ENCODE peak calls at places on chromosomes 2 and 18, in ten cellular contexts. H is HFFc6, N is A549, I is cardiac fibroblast, K is bronchial epithelial cell, J is lung, M is choroid plexus epithelial cell, F is fibroblast of lung, D is dorsolateral prefrontal cortex, T is mucosa of descending colon. U is an unnamed sample.

GRCh38 chr2:152583512-152584188 is 133.6 kb downstream of the PRPF40A start:
- DNase-seq in I (peak), T (no peak), M (no peak), F (no peak), N (no peak), D (no peak), J (no peak), H (no peak), K (no peak), U (no peak)

GRCh38 chr18:57086163-57086562 is 60.7 kb upstream of the BOD1L2 start:
- DNase-seq in M (no peak), J (no peak), F (no peak), I (no peak), N (no peak), T (no peak), D (no peak), K (no peak), H (no peak), U (no peak)

GRCh38 chr18:13700153-13700552 is 26.2 kb downstream of the FAM210A start:
- DNase-seq in J (no peak), M (no peak), D (no peak), K (no peak), N (no peak), F (no peak), I (no peak), H (no peak), T (no peak), U (no peak)

GRCh38 chr2:219002395-219003266 is 9.4 kb upstream of the CRYBA2 start:
- DNase-seq in I (peak), J (peak), H (no peak), D (peak), K (peak), N (peak), T (peak), M (peak), F (peak), U (peak)

GRCh38 chr18:54939375-54939917 is 19.8 kb downstream of the CCDC68 start:
- DNase-seq in T (no peak), H (peak), I (no peak), M (peak), D (no peak), F (peak), N (no peak), J (no peak), K (no peak), U (no peak)

GRCh38 chr2:240796543-240797499 is 23.2 kb downstream of the KIF1A start:
- DNase-seq in N (no peak), D (no peak), M (no peak), H (no peak), K (no peak), J (no peak), I (no peak), F (no peak), T (no peak), U (no peak)

GRCh38 chr2:163259489-163259888 is 420.9 kb upstream of the KCNH7 start:
- DNase-seq in D (no peak), M (peak), F (no peak), T (no peak), K (no peak), N (no peak), J (no peak), I (no peak), H (no peak), U (no peak)

GRCh38 chr2:136437461-136437860 is 319.5 kb upstream of the CXCR4 start:
- DNase-seq in D (no peak), H (no peak), K (no peak), F (no peak), J (no peak), N (no peak), I (no peak), T (no peak), M (no peak), U (no peak)

GRCh38 chr18:10320848-10321247 is 133.6 kb upstream of the APCDD1 start:
- DNase-seq in I (peak), J (no peak), H (no peak), M (peak), D (no peak), N (no peak), T (no peak), K (no peak), F (peak), U (peak)

GRCh38 chr2:441258-442023 is 153.6 kb upstream of the ALKAL2 start:
- DNase-seq in M (no peak), J (peak), K (no peak), T (no peak), H (no peak), D (no peak), F (no peak), I (no peak), N (no peak), U (no peak)

GRCh38 chr2:241892299-241893137 is 23.0 kb downstream of the RTP5 start:
- DNase-seq in I (no peak), T (no peak), N (no peak), J (no peak), M (peak), K (no peak), D (no peak), H (peak), F (peak), U (no peak)

GRCh38 chr2:227503433-227504406 is 31.8 kb downstream of the AGFG1 start:
- DNase-seq in H (peak), T (no peak), K (peak), J (no peak), F (peak), M (no peak), I (peak), N (peak), D (no peak), U (peak)

DNA sequence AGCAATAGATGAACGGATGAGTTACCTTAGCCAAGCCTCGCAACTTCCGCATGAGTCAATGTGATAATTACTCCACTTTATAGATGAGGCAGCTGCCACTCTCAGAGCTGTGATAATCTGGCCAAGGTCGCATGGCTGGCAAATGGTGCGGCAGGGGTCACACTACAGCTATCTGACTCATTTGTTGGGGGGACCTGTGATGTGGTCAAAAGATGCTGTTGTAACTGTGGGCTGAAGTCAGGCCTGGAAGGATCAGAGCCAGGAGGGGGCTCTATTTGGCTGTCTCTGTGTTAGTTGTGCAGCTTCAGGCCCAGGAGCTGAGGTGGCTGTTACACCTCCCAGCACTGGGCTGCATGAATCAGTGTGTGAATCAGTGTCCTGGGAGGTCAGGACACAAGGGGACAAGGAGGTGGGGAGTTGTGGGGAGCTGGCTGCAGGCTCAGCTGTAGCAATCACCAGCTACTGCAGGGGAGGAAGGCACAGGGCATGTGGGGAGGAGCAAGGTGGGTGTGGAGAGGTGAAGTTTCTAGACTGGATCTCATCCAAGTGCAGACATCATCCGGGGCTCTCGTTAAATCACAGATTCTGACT is 33.1 kb downstream of the NGEF start:
- DNase-seq in F (peak), T (peak), N (peak), K (peak), I (peak), J (no peak), D (no peak), H (peak), M (peak), U (peak)
- TF ChIP-seq CTCF in F (no peak), T (no peak), N (peak), K (no peak), I (peak), J (no peak), D (no peak), H (peak), M (peak), U (peak)

DNA sequence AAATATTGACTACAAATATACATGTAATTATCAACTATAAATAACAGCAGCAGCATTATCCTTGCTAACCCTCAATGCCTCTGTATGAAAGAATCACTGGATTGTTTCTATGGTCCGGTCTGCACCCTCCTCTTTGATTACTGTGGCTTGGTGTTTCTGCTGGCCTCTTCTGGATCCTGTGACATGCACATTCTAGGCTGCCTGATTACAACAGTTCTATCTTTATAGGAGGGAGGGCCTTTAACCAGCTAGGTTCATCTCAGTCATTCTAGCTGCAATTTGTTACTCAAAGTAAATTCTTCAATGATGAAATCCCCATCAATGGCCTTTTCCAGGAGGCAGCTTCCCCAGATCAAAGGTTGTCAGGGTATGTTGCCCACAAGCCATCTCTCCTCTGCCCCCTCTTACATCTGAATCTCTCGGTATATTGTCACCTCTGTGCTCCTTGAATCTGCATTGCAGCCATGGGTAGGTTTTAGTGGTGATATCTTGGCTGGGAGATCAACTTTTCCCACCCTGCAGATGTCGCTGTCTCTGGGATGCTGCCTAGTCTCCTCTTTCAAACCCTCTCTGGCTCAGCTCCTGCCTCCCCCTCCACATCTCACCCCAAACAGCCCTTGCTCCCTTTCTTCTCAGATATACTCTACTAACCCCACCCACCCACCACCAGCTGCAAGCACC is 106.3 kb upstream of the BZW1 start:
- DNase-seq in F (peak), I (peak), M (peak), K (no peak), N (peak), T (no peak), H (no peak), D (peak), J (no peak), U (no peak)
- TF ChIP-seq CTCF in F (peak), I (peak), M (peak), K (peak), N (peak), T (no peak), H (no peak), D (no peak), J (no peak), U (no peak)

DNA sequence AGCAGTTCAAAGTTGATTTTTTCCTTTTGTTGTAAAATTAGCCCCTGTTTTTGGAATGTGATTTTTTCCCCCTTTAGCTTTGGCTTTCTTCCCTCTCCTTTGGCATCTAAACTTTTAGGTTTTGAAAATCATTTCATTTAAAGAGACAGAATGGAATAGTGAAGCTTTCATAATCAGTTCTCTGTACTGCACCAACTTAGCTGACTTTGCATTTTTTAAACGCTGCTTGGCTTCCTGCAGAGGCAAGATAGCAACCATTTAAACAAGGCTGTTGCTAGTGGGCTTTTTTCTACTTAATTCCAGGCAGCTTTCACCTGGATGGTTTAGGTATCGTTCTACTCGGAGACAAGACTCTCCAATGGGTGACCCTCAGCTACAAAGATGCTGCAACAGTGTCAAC is 267.9 kb upstream of the PKDCC start:
- DNase-seq in T (no peak), D (no peak), I (peak), M (peak), K (no peak), H (no peak), J (no peak), F (no peak), N (no peak), U (no peak)
- TF ChIP-seq CTCF in T (no peak), D (no peak), I (no peak), M (no peak), K (no peak), H (no peak), J (no peak), F (no peak), N (no peak), U (no peak)

DNA sequence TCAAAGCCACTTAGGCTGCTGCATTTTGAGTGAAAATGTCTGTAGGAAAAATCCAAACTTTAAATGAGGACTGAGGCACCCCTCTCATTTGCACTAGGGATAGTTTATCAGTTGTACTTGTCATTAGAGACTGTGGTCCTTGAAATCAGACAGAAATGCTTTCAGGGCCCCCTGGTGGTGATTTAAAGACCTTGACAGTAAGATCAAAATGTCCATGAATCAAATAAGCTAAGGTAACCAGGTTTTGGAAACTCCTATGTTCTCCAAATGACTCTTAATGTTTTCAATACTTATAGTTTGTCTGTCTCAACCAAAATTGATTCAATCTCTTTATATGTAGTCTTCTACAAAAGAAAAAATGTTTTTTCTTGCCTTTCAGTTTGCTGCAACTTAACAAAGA is 28.8 kb upstream of the DDX18 start:
- DNase-seq in F (peak), M (peak), N (peak), K (peak), D (peak), J (peak), H (peak), I (peak), T (no peak), U (peak)
- TF ChIP-seq CTCF in F (peak), M (peak), N (peak), K (peak), D (peak), J (peak), H (peak), I (peak), T (peak), U (peak)

GRCh38 chr2:147843864-147844690 is 752 bp upstream of the ACVR2A start:
- DNase-seq in I (peak), H (peak), K (peak), J (peak), N (peak), D (peak), M (peak), F (peak), T (peak), U (peak)
- TF ChIP-seq CTCF in I (peak), H (peak), K (peak), J (no peak), N (peak), D (peak), M (peak), F (no peak), T (no peak), U (no peak)

GRCh38 chr2:127068351-127068741 is 38.6 kb downstream of the BIN1 start:
- DNase-seq in M (no peak), F (no peak), I (no peak), D (no peak), H (no peak), T (no peak), J (no peak), N (no peak), K (no peak), U (no peak)
- TF ChIP-seq CTCF in M (no peak), F (no peak), I (no peak), D (no peak), H (peak), T (no peak), J (no peak), N (no peak), K (no peak), U (no peak)

DNA sequence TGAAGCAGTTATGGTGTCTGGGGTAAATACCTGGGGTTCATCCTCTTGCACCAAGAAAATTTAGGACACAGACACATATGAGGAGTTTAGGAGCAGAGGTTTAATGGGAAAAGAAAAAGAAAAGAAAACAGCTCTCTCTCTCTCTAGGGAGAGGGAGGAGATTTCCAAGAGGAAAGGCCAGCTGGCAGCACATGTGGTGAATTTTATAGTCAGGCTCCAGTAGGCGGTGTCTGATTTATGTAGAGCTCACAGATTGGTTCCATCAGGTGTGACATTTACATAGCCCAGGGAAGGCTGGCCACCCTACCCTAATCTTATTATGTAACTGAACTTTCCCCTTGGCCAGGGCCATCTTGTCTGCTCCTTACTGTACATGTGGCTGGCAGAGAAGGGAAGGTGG is 297.5 kb upstream of the RGPD4 start:
- DNase-seq in J (no peak), H (no peak), M (peak), I (peak), K (no peak), F (no peak), T (no peak), N (no peak), D (no peak), U (no peak)
- TF ChIP-seq CTCF in J (no peak), H (no peak), M (no peak), I (no peak), K (no peak), F (no peak), T (no peak), N (no peak), D (no peak), U (no peak)

U was measured in MCF 10A.